ENCODE peak calls at places on chromosome 7, in four cellular contexts. D is putamen, Y is left cardiac atrium, B is right atrium auricular region. F is an unnamed sample.

GRCh38 chr7:69620063-69620462 is 21.8 kb downstream of the AUTS2 start:
- DNase-seq in B (no peak), D (no peak), Y (no peak), F (no peak)

GRCh38 chr7:155602750-155603149 is 41.7 kb upstream of the RBM33 start:
- DNase-seq in D (no peak), B (peak; percentile 50), Y (no peak), F (peak; percentile 68)

GRCh38 chr7:23938937-23939552 is 229.0 kb downstream of the STK31 start:
- DNase-seq in Y (no peak), D (no peak), B (no peak), F (no peak)

GRCh38 chr7:18521945-18522566 is 26.5 kb downstream of the HDAC9 start:
- DNase-seq in Y (no peak), D (no peak), B (no peak), F (no peak)

GRCh38 chr7:85186083-85186520 is 754 bp downstream of the SEMA3D start:
- DNase-seq in D (no peak), Y (peak; percentile 33), B (peak; percentile 59), F (peak; percentile 77)

GRCh38 chr7:93147358-93147757 is 827 bp downstream of the SAMD9L start:
- DNase-seq in Y (peak; percentile 30), B (no peak), D (peak; percentile 2), F (no peak)

GRCh38 chr7:112144284-112145059 is 61.7 kb downstream of the DOCK4 start:
- DNase-seq in D (no peak), Y (no peak), B (no peak), F (no peak)

GRCh38 chr7:129739427-129739826 is 127.9 kb downstream of the NRF1 start:
- DNase-seq in D (no peak), Y (peak; percentile 35), B (no peak), F (no peak)

GRCh38 chr7:132049462-132050304 is 493.3 kb upstream of the PODXL start:
- DNase-seq in B (no peak), D (no peak), Y (no peak), F (peak; percentile 11)

GRCh38 chr7:15686957-15687644 is 618 bp upstream of the MEOX2 start:
- DNase-seq in D (no peak), Y (no peak), B (no peak), F (no peak)